ENCODE peak calls at places on chromosomes 13 and 19, in ten cellular contexts. One of them, this sample, is unnamed.

GRCh38 chr19:51692065-51692915 is 840 bp upstream of the SPACA6 start:
- DNase-seq in GM23338: no peak
- DNase-seq in heart right ventricle: no peak
- DNase-seq in H7: peak; percentile 45
- DNase-seq in mesendoderm: no peak
- DNase-seq in kidney: peak; percentile 76
- DNase-seq in transverse colon: no peak
- DNase-seq in GM12865: no peak
- DNase-seq in pancreas: peak; percentile 75
- DNase-seq in SK-N-SH: peak; percentile 24
- DNase-seq in this sample: no peak

GRCh38 chr19:12733369-12733896 is 1.1 kb downstream of the TRIR start:
- DNase-seq in GM12865: peak; percentile 68
- DNase-seq in pancreas: no peak
- DNase-seq in kidney: no peak
- DNase-seq in H7: peak; percentile 76
- DNase-seq in transverse colon: no peak
- DNase-seq in mesendoderm: peak; percentile 63
- DNase-seq in SK-N-SH: peak; percentile 76
- DNase-seq in heart right ventricle: no peak
- DNase-seq in GM23338: peak; percentile 54
- DNase-seq in this sample: no peak

GRCh38 chr13:42084722-42085121 is 36.3 kb downstream of the DGKH start:
- DNase-seq in H7: no peak
- DNase-seq in SK-N-SH: no peak
- DNase-seq in GM23338: no peak
- DNase-seq in transverse colon: no peak
- DNase-seq in heart right ventricle: no peak
- DNase-seq in kidney: no peak
- DNase-seq in GM12865: peak; percentile 24
- DNase-seq in mesendoderm: no peak
- DNase-seq in pancreas: no peak
- DNase-seq in this sample: no peak

GRCh38 chr13:26075498-26075897 is 23.7 kb upstream of the SHISA2 start:
- DNase-seq in kidney: no peak
- DNase-seq in SK-N-SH: no peak
- DNase-seq in transverse colon: no peak
- DNase-seq in H7: peak; percentile 23
- DNase-seq in GM12865: no peak
- DNase-seq in heart right ventricle: no peak
- DNase-seq in pancreas: no peak
- DNase-seq in mesendoderm: peak; percentile 16
- DNase-seq in GM23338: peak; percentile 39
- DNase-seq in this sample: no peak

GRCh38 chr19:30227661-30228112 is 144.5 kb upstream of the ZNF536 start:
- DNase-seq in GM12865: peak; percentile 71
- DNase-seq in H7: peak; percentile 94
- DNase-seq in SK-N-SH: peak; percentile 87
- DNase-seq in transverse colon: peak; percentile 57
- DNase-seq in kidney: no peak
- DNase-seq in heart right ventricle: peak; percentile 67
- DNase-seq in mesendoderm: peak; percentile 81
- DNase-seq in pancreas: peak; percentile 86
- DNase-seq in GM23338: peak; percentile 85
- DNase-seq in this sample: peak; percentile 62

GRCh38 chr13:77533875-77534788 is 1.4 kb upstream of the SCEL start:
- DNase-seq in heart right ventricle: no peak
- DNase-seq in pancreas: no peak
- DNase-seq in GM23338: peak; percentile 12
- DNase-seq in H7: no peak
- DNase-seq in mesendoderm: no peak
- DNase-seq in transverse colon: no peak
- DNase-seq in kidney: no peak
- DNase-seq in GM12865: peak; percentile 28
- DNase-seq in SK-N-SH: no peak
- DNase-seq in this sample: no peak

GRCh38 chr19:35908010-35908441 is at the start of gene TYROBP:
- DNase-seq in GM23338: no peak
- DNase-seq in transverse colon: no peak
- DNase-seq in mesendoderm: no peak
- DNase-seq in heart right ventricle: peak; percentile 36
- DNase-seq in H7: peak; percentile 44
- DNase-seq in SK-N-SH: no peak
- DNase-seq in GM12865: no peak
- DNase-seq in pancreas: no peak
- DNase-seq in kidney: peak; percentile 74
- DNase-seq in this sample: no peak

GRCh38 chr19:32691952-32692726 is 518 bp downstream of the NUDT19 start:
- DNase-seq in GM12865: peak; percentile 92
- DNase-seq in transverse colon: peak; percentile 66
- DNase-seq in pancreas: peak; percentile 85
- DNase-seq in kidney: peak; percentile 88
- DNase-seq in SK-N-SH: peak; percentile 81
- DNase-seq in H7: peak; percentile 84
- DNase-seq in heart right ventricle: peak; percentile 67
- DNase-seq in GM23338: peak; percentile 65
- DNase-seq in mesendoderm: peak; percentile 70
- DNase-seq in this sample: peak; percentile 78

GRCh38 chr13:27868639-27869435 is 51.0 kb upstream of the PDX1 start:
- DNase-seq in mesendoderm: peak; percentile 19
- DNase-seq in transverse colon: no peak
- DNase-seq in GM12865: peak; percentile 28
- DNase-seq in H7: no peak
- DNase-seq in pancreas: no peak
- DNase-seq in kidney: no peak
- DNase-seq in SK-N-SH: no peak
- DNase-seq in heart right ventricle: no peak
- DNase-seq in GM23338: peak; percentile 56
- DNase-seq in this sample: no peak

GRCh38 chr19:46661020-46661731 is at the start of gene DACT3:
- DNase-seq in kidney: peak; percentile 100
- DNase-seq in SK-N-SH: peak; percentile 96
- DNase-seq in H7: peak; percentile 99
- DNase-seq in GM23338: peak; percentile 100
- DNase-seq in heart right ventricle: peak; percentile 100
- DNase-seq in pancreas: peak; percentile 100
- DNase-seq in transverse colon: peak; percentile 100
- DNase-seq in mesendoderm: peak; percentile 100
- DNase-seq in GM12865: peak; percentile 100
- DNase-seq in this sample: peak; percentile 100

GRCh38 chr19:53775524-53775923 is 48.6 kb downstream of the NLRP12 start:
- DNase-seq in mesendoderm: no peak
- DNase-seq in SK-N-SH: no peak
- DNase-seq in kidney: peak; percentile 18
- DNase-seq in heart right ventricle: no peak
- DNase-seq in GM23338: no peak
- DNase-seq in H7: no peak
- DNase-seq in transverse colon: no peak
- DNase-seq in pancreas: no peak
- DNase-seq in GM12865: no peak
- DNase-seq in this sample: no peak

GRCh38 chr13:79051472-79051871 is 354.6 kb downstream of the RBM26 start:
- DNase-seq in SK-N-SH: no peak
- DNase-seq in transverse colon: no peak
- DNase-seq in kidney: no peak
- DNase-seq in GM23338: no peak
- DNase-seq in pancreas: no peak
- DNase-seq in H7: no peak
- DNase-seq in heart right ventricle: no peak
- DNase-seq in GM12865: no peak
- DNase-seq in mesendoderm: no peak
- DNase-seq in this sample: no peak

GRCh38 chr19:39430675-39431593 is 4.8 kb downstream of the RPS16 start:
- DNase-seq in GM23338: peak; percentile 74
- DNase-seq in GM12865: peak; percentile 86
- DNase-seq in pancreas: no peak
- DNase-seq in mesendoderm: peak; percentile 81
- DNase-seq in H7: peak; percentile 49
- DNase-seq in SK-N-SH: no peak
- DNase-seq in heart right ventricle: no peak
- DNase-seq in transverse colon: peak; percentile 59
- DNase-seq in kidney: no peak
- DNase-seq in this sample: peak; percentile 75

GRCh38 chr19:6425732-6426686 is 1.4 kb upstream of the KHSRP start:
- DNase-seq in transverse colon: peak; percentile 30
- DNase-seq in SK-N-SH: peak; percentile 27
- DNase-seq in H7: peak; percentile 26
- DNase-seq in pancreas: no peak
- DNase-seq in GM23338: no peak
- DNase-seq in mesendoderm: peak; percentile 11
- DNase-seq in kidney: no peak
- DNase-seq in GM12865: no peak
- DNase-seq in heart right ventricle: no peak
- DNase-seq in this sample: no peak

GRCh38 chr19:13885826-13886365 is 9.0 kb downstream of the NANOS3 start:
- DNase-seq in pancreas: no peak
- DNase-seq in mesendoderm: no peak
- DNase-seq in GM23338: no peak
- DNase-seq in SK-N-SH: peak; percentile 12
- DNase-seq in transverse colon: no peak
- DNase-seq in GM12865: no peak
- DNase-seq in H7: peak; percentile 36
- DNase-seq in kidney: no peak
- DNase-seq in heart right ventricle: no peak
- DNase-seq in this sample: no peak

GRCh38 chr19:13883665-13884064 is 6.7 kb downstream of the NANOS3 start:
- DNase-seq in heart right ventricle: no peak
- DNase-seq in transverse colon: no peak
- DNase-seq in SK-N-SH: peak; percentile 36
- DNase-seq in kidney: no peak
- DNase-seq in H7: peak; percentile 83
- DNase-seq in mesendoderm: peak; percentile 78
- DNase-seq in GM12865: no peak
- DNase-seq in pancreas: no peak
- DNase-seq in GM23338: peak; percentile 77
- DNase-seq in this sample: no peak

GRCh38 chr19:13887039-13887438 is 10.1 kb downstream of the NANOS3 start:
- DNase-seq in GM23338: no peak
- DNase-seq in mesendoderm: no peak
- DNase-seq in heart right ventricle: no peak
- DNase-seq in GM12865: no peak
- DNase-seq in H7: peak; percentile 39
- DNase-seq in pancreas: no peak
- DNase-seq in kidney: no peak
- DNase-seq in transverse colon: peak; percentile 75
- DNase-seq in SK-N-SH: no peak
- DNase-seq in this sample: no peak

GRCh38 chr19:13882841-13883240 is 5.9 kb downstream of the NANOS3 start:
- DNase-seq in GM23338: no peak
- DNase-seq in transverse colon: no peak
- DNase-seq in kidney: no peak
- DNase-seq in SK-N-SH: peak; percentile 12
- DNase-seq in pancreas: no peak
- DNase-seq in mesendoderm: no peak
- DNase-seq in GM12865: no peak
- DNase-seq in heart right ventricle: no peak
- DNase-seq in H7: peak; percentile 38
- DNase-seq in this sample: no peak

GRCh38 chr19:13884726-13885591 is 8.0 kb downstream of the NANOS3 start:
- DNase-seq in H7: peak; percentile 38
- DNase-seq in SK-N-SH: peak; percentile 33
- DNase-seq in GM23338: no peak
- DNase-seq in kidney: peak; percentile 84
- DNase-seq in transverse colon: peak; percentile 81
- DNase-seq in GM12865: no peak
- DNase-seq in pancreas: peak; percentile 97
- DNase-seq in heart right ventricle: no peak
- DNase-seq in mesendoderm: no peak
- DNase-seq in this sample: peak; percentile 79
- H3K4me3 ChIP-seq in H7: no peak overlapping the region
- H3K4me3 ChIP-seq in SK-N-SH: no peak overlapping the region
- H3K4me3 ChIP-seq in GM23338: no peak overlapping the region
- H3K4me3 ChIP-seq in kidney: no peak overlapping the region
- H3K4me3 ChIP-seq in transverse colon: no peak overlapping the region
- H3K4me3 ChIP-seq in GM12865: no peak overlapping the region
- H3K4me3 ChIP-seq in pancreas: no peak overlapping the region
- H3K4me3 ChIP-seq in heart right ventricle: no peak overlapping the region
- H3K4me3 ChIP-seq in mesendoderm: no peak overlapping the region
- H3K4me3 ChIP-seq in this sample: no peak overlapping the region

DNA sequence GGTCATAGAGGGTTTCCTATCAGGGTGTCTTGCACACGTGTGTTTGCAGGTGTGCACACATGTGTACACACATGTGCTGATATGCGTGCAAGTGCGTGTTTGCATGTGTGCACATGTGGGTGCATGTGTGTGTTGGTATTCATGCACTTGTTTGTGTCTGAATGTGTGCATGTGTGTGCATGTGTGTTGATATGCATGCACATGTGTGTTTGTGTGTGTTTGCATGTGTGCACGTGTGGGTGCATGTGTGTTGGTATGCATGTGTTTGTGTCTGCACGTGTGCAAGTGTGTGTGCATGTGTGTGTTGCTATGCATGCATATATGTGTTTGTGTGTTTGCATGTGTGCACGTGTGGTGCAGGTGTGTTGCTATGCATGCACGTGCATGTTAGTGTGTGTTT is 150.5 kb downstream of the SOX1 start:
- DNase-seq in heart right ventricle: no peak
- DNase-seq in SK-N-SH: no peak
- DNase-seq in GM23338: no peak
- DNase-seq in kidney: no peak
- DNase-seq in GM12865: no peak
- DNase-seq in transverse colon: no peak
- DNase-seq in H7: no peak
- DNase-seq in pancreas: no peak
- DNase-seq in mesendoderm: no peak
- DNase-seq in this sample: no peak
- H3K4me3 ChIP-seq in heart right ventricle: no peak overlapping the region
- H3K4me3 ChIP-seq in SK-N-SH: no peak overlapping the region
- H3K4me3 ChIP-seq in GM23338: no peak overlapping the region
- H3K4me3 ChIP-seq in kidney: no peak overlapping the region
- H3K4me3 ChIP-seq in GM12865: no peak overlapping the region
- H3K4me3 ChIP-seq in transverse colon: no peak overlapping the region
- H3K4me3 ChIP-seq in H7: no peak overlapping the region
- H3K4me3 ChIP-seq in pancreas: no peak overlapping the region
- H3K4me3 ChIP-seq in mesendoderm: no peak overlapping the region
- H3K4me3 ChIP-seq in this sample: no peak overlapping the region

GRCh38 chr13:73341748-73342147 is 282.9 kb downstream of the KLF5 start:
- DNase-seq in SK-N-SH: no peak
- DNase-seq in transverse colon: no peak
- DNase-seq in GM23338: peak; percentile 41
- DNase-seq in heart right ventricle: no peak
- DNase-seq in GM12865: no peak
- DNase-seq in mesendoderm: peak; percentile 62
- DNase-seq in kidney: no peak
- DNase-seq in H7: peak; percentile 8
- DNase-seq in pancreas: no peak
- DNase-seq in this sample: no peak
- H3K4me3 ChIP-seq in SK-N-SH: no peak overlapping the region
- H3K4me3 ChIP-seq in transverse colon: no peak overlapping the region
- H3K4me3 ChIP-seq in GM23338: no peak overlapping the region
- H3K4me3 ChIP-seq in heart right ventricle: no peak overlapping the region
- H3K4me3 ChIP-seq in GM12865: no peak overlapping the region
- H3K4me3 ChIP-seq in mesendoderm: no peak overlapping the region
- H3K4me3 ChIP-seq in kidney: no peak overlapping the region
- H3K4me3 ChIP-seq in H7: no peak overlapping the region
- H3K4me3 ChIP-seq in pancreas: no peak overlapping the region
- H3K4me3 ChIP-seq in this sample: no peak overlapping the region

GRCh38 chr19:45154064-45154827 is 6.5 kb downstream of the NKPD1 start:
- DNase-seq in transverse colon: no peak
- DNase-seq in SK-N-SH: no peak
- DNase-seq in mesendoderm: peak; percentile 42
- DNase-seq in heart right ventricle: no peak
- DNase-seq in H7: no peak
- DNase-seq in GM23338: no peak
- DNase-seq in kidney: no peak
- DNase-seq in pancreas: peak; percentile 52
- DNase-seq in GM12865: no peak
- DNase-seq in this sample: no peak
- H3K4me3 ChIP-seq in transverse colon: no peak overlapping the region
- H3K4me3 ChIP-seq in SK-N-SH: no peak overlapping the region
- H3K4me3 ChIP-seq in mesendoderm: no peak overlapping the region
- H3K4me3 ChIP-seq in heart right ventricle: peak overlapping the region; percentile 33
- H3K4me3 ChIP-seq in H7: peak overlapping the region; percentile 35
- H3K4me3 ChIP-seq in GM23338: peak overlapping the region; percentile 55
- H3K4me3 ChIP-seq in kidney: no peak overlapping the region
- H3K4me3 ChIP-seq in pancreas: no peak overlapping the region
- H3K4me3 ChIP-seq in GM12865: no peak overlapping the region
- H3K4me3 ChIP-seq in this sample: no peak overlapping the region